ENCODE peak calls at places on chromosomes 12 and 14, in six cellular contexts. L is transverse colon, P is ovary, B is aorta, Y is fibroblast of lung, V is endodermal cell. G is an unnamed sample.

GRCh38 chr12:51318846-51319570 is 5.0 kb downstream of the BIN2 start:
- DNase-seq in L (peak; percentile 46), P (no peak), B (no peak), Y (no peak), V (no peak), G (no peak)

GRCh38 chr14:51547701-51548100 is 104.0 kb upstream of the FRMD6 start:
- DNase-seq in L (no peak), P (no peak), B (no peak), Y (no peak), V (no peak), G (no peak)

GRCh38 chr14:75944607-75945241 is 37.1 kb downstream of the TGFB3 start:
- DNase-seq in L (no peak), P (no peak), B (no peak), Y (no peak), V (no peak), G (no peak)

GRCh38 chr12:87856-88255 is 21.3 kb downstream of the IQSEC3 start:
- DNase-seq in L (no peak), P (no peak), B (no peak), Y (no peak), V (peak; percentile 36), G (no peak)

GRCh38 chr14:76267322-76268012 is 108.5 kb upstream of the ESRRB start:
- DNase-seq in L (peak; percentile 13), P (peak; percentile 60), B (peak; percentile 92), Y (peak; percentile 47), V (peak; percentile 78), G (no peak)

GRCh38 chr12:108567974-108568652 is 5.7 kb downstream of the ISCU start:
- DNase-seq in L (no peak), P (no peak), B (no peak), Y (no peak), V (peak; percentile 13), G (no peak)

GRCh38 chr12:132622437-132623071 is 4.0 kb downstream of the P2RX2 start:
- DNase-seq in L (no peak), P (peak; percentile 79), B (no peak), Y (peak; percentile 83), V (no peak), G (no peak)

GRCh38 chr14:61701946-61702345 is 6.6 kb downstream of the HIF1A start:
- DNase-seq in L (no peak), P (no peak), B (no peak), Y (no peak), V (no peak), G (no peak)

GRCh38 chr12:67426067-67426466 is 156.9 kb downstream of the CAND1 start:
- DNase-seq in L (no peak), P (peak; percentile 14), B (no peak), Y (peak; percentile 84), V (no peak), G (peak; percentile 6)

GRCh38 chr12:989751-990278 is 1.2 kb upstream of the ERC1 start:
- DNase-seq in L (peak; percentile 13), P (no peak), B (no peak), Y (peak; percentile 78), V (peak; percentile 67), G (peak; percentile 46)

GRCh38 chr14:95252219-95252618 is 67.5 kb downstream of the CLMN start:
- DNase-seq in L (no peak), P (no peak), B (no peak), Y (no peak), V (no peak), G (no peak)

GRCh38 chr14:22403286-22403685 is 185.7 kb downstream of the DAD1 start:
- DNase-seq in L (no peak), P (no peak), B (no peak), Y (no peak), V (no peak), G (no peak)

GRCh38 chr14:100526057-100526456 is 61.2 kb downstream of the BEGAIN start:
- DNase-seq in L (no peak), P (no peak), B (no peak), Y (no peak), V (no peak), G (no peak)

GRCh38 chr12:132430838-132431826 is 58.8 kb upstream of the FBRSL1 start:
- DNase-seq in L (peak; percentile 47), P (no peak), B (no peak), Y (no peak), V (no peak), G (no peak)

GRCh38 chr14:70780396-70781075 is 28.8 kb downstream of the MAP3K9 start:
- DNase-seq in L (peak; percentile 27), P (no peak), B (no peak), Y (no peak), V (no peak), G (no peak)

GRCh38 chr12:123479442-123480180 is 21.7 kb downstream of the SNRNP35 start:
- DNase-seq in L (no peak), P (no peak), B (no peak), Y (no peak), V (no peak), G (no peak)

GRCh38 chr12:123897221-123897620 is 75.4 kb downstream of the CCDC92 start:
- DNase-seq in L (no peak), P (no peak), B (peak; percentile 40), Y (peak; percentile 44), V (no peak), G (no peak)

GRCh38 chr14:52021971-52022600 is 32.7 kb downstream of the RTRAF start:
- DNase-seq in L (no peak), P (no peak), B (no peak), Y (no peak), V (no peak), G (no peak)

GRCh38 chr14:73662439-73663056 is 17.8 kb downstream of the DNAL1 start:
- DNase-seq in L (no peak), P (no peak), B (no peak), Y (peak; percentile 94), V (peak; percentile 75), G (peak; percentile 45)

GRCh38 chr14:69484444-69485113 is at the start of gene PLEKHD1:
- DNase-seq in L (no peak), P (no peak), B (no peak), Y (no peak), V (peak; percentile 96), G (peak; percentile 37)

GRCh38 chr12:71710276-71711125 is 24.6 kb downstream of the TMEM19 start:
- DNase-seq in L (no peak), P (no peak), B (no peak), Y (peak; percentile 59), V (no peak), G (no peak)

GRCh38 chr12:117977373-117977772 is 8.6 kb upstream of the KSR2 start:
- DNase-seq in L (no peak), P (no peak), B (no peak), Y (no peak), V (no peak), G (no peak)

GRCh38 chr12:1277905-1278304 is 286.9 kb downstream of the ERC1 start:
- DNase-seq in L (no peak), P (no peak), B (no peak), Y (no peak), V (no peak), G (no peak)

GRCh38 chr12:3033538-3033865 is 43.7 kb upstream of the TSPAN9 start:
- DNase-seq in L (no peak), P (no peak), B (peak; percentile 58), Y (no peak), V (no peak), G (no peak)

GRCh38 chr14:50082784-50083466 is 33.4 kb downstream of the VCPKMT start:
- DNase-seq in L (peak; percentile 74), P (no peak), B (no peak), Y (peak; percentile 36), V (no peak), G (no peak)

GRCh38 chr14:79567306-79567705 is 644.0 kb downstream of the DIO2 start:
- DNase-seq in L (no peak), P (no peak), B (no peak), Y (no peak), V (no peak), G (no peak)

GRCh38 chr14:80150301-80150700 is 61.0 kb downstream of the DIO2 start:
- DNase-seq in L (no peak), P (no peak), B (no peak), Y (no peak), V (no peak), G (no peak)

GRCh38 chr14:55889124-55889523 is 229.1 kb upstream of the PELI2 start:
- DNase-seq in L (no peak), P (no peak), B (no peak), Y (no peak), V (no peak), G (no peak)

GRCh38 chr12:119229837-119230236 is 51.1 kb downstream of the HSPB8 start:
- DNase-seq in L (no peak), P (no peak), B (no peak), Y (peak; percentile 52), V (peak; percentile 94), G (peak; percentile 71)

GRCh38 chr12:25979563-25979962 is 21.1 kb downstream of the RASSF8 start:
- DNase-seq in L (no peak), P (no peak), B (no peak), Y (no peak), V (no peak), G (no peak)
- H3K4me1 ChIP-seq in L (peaks cover 17% of the 10 kb centered on the region), P (peaks cover 17% of the 10 kb centered on the region), B (peaks cover 2% of the 10 kb centered on the region), Y (no peaks in the 10 kb centered on the region), V (peaks cover 24% of the 10 kb centered on the region), G (peaks cover 3% of the 10 kb centered on the region)

DNA sequence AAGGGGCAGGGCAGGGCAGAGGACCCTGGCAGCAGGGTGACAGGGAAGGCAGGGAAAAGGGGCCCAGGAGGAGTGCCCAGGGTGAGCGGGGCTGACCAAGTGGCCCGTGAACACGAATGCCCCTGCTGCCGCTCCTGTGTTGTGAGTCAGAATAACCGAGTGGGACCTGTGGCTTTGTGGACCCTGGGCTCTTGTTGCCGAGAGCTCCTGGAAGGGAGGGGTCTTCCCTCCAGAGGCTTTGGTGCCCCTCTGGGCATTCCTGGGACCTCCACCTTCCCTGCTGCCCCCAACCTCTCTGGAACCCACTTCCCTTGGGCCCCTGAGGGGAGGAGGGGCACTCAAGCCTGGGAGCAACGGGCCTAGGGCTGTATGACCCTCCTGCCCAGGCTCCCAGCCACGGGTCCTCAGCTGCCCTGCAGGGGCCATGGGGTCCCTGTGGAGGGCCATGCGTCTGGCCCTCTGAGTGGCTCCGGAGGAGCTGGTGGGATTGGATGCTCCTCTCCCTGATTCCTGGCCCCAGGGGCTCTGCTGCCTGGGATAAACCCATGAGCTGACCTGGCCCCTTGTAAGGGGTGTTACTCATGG is 319.4 kb downstream of the TMEM121 start:
- DNase-seq in L (no peak), P (no peak), B (peak; percentile 51), Y (no peak), V (peak; percentile 7), G (no peak)
- H3K9me3 ChIP-seq in L (no peaks in the 10 kb centered on the region), P (no peaks in the 10 kb centered on the region), B (no peaks in the 10 kb centered on the region), Y (no peaks in the 10 kb centered on the region), V (peaks cover 39% of the 10 kb centered on the region), G (no peaks in the 10 kb centered on the region)

DNA sequence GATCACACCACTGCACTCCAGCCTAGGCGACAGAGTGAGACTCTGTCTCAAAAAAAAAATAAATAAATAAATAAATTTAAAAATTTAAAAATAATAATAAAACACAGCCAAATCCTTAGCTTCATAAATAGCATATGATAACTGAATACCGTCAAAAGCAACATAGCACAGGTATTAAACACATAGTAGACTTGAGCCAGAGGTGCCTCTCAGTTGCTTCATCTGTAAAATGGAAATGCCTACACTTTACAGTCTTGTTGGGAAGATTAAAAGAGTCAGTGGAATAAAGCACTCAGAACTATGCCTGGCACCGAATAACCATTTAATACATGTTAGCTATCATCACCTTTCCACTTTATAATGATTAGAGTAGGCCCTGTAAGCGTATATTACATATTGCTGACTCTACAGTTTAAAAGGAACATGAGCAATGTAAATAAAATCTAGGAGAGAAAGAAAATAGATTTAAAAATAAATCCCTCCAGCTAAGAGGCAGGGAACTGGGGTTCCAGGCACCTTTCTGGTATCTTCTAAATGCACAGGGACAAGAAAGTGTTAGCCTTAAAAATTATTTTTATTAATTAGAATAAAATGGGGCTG is 7.8 kb upstream of the DCAF11 start:
- DNase-seq in L (no peak), P (no peak), B (no peak), Y (no peak), V (no peak), G (no peak)
- H3K4me1 ChIP-seq in L (peaks cover 25% of the 10 kb centered on the region), P (no peaks in the 10 kb centered on the region), B (no peaks in the 10 kb centered on the region), Y (no peaks in the 10 kb centered on the region), V (no peaks in the 10 kb centered on the region), G (no peaks in the 10 kb centered on the region)

GRCh38 chr14:105863296-105864108 is 337.1 kb downstream of the TMEM121 start:
- DNase-seq in L (peak; percentile 7), P (peak; percentile 3), B (peak; percentile 59), Y (no peak), V (peak; percentile 11), G (no peak)
- H3K9me3 ChIP-seq in L (no peaks in the 10 kb centered on the region), P (no peaks in the 10 kb centered on the region), B (no peaks in the 10 kb centered on the region), Y (no peaks in the 10 kb centered on the region), V (peaks cover 53% of the 10 kb centered on the region), G (no peaks in the 10 kb centered on the region)

G was measured in HAP-1.